ENCODE peak calls at places on chromosomes 13 and 19, in four cellular contexts. C, B, A and M are unnamed samples.

GRCh38 chr19:4592445-4592844 is 33.0 kb upstream of the SEMA6B start:
- DNase-seq in C (no peak), B (no peak), A (no peak), M (no peak)

GRCh38 chr19:41309225-41310030 is 544 bp upstream of the CCDC97 start:
- DNase-seq in C (no peak), B (no peak), A (no peak), M (no peak)

GRCh38 chr13:112959701-112960542 is 9.1 kb upstream of the MCF2L start:
- DNase-seq in C (no peak), B (peak), A (no peak), M (no peak)

GRCh38 chr19:47414469-47414868 is 4.9 kb downstream of the MEIS3 start:
- DNase-seq in C (no peak), B (no peak), A (no peak), M (no peak)

GRCh38 chr19:55091955-55092354 is 16.3 kb downstream of the EPS8L1 start:
- DNase-seq in C (no peak), B (no peak), A (no peak), M (no peak)

GRCh38 chr19:48770223-48770622 is 14.9 kb downstream of the FGF21 start:
- DNase-seq in C (peak), B (no peak), A (no peak), M (no peak)

GRCh38 chr19:37933965-37934364 is 27.0 kb downstream of the SIPA1L3 start:
- DNase-seq in C (peak), B (no peak), A (no peak), M (no peak)

GRCh38 chr19:1064661-1065605 is 2.0 kb upstream of the ARHGAP45 start:
- DNase-seq in C (peak), B (no peak), A (peak), M (no peak)

GRCh38 chr13:51607165-51607564 is 22.9 kb downstream of the WDFY2 start:
- DNase-seq in C (no peak), B (no peak), A (no peak), M (no peak)

GRCh38 chr13:112783946-112784500 is 94.2 kb downstream of the ATP11A start:
- DNase-seq in C (no peak), B (no peak), A (peak), M (no peak)

GRCh38 chr19:54661846-54662489 is 817 bp upstream of the LILRB4 start:
- DNase-seq in C (no peak), B (no peak), A (no peak), M (no peak)

GRCh38 chr19:11242864-11243797 is 3.7 kb downstream of the ANGPTL8 start:
- DNase-seq in C (peak), B (peak), A (peak), M (no peak)

GRCh38 chr19:46972301-46972700 is 47.3 kb upstream of the NPAS1 start:
- DNase-seq in C (no peak), B (no peak), A (no peak), M (no peak)

GRCh38 chr19:18419195-18419698 is at the start of gene SSBP4:
- DNase-seq in C (peak), B (no peak), A (peak), M (no peak)

GRCh38 chr13:99265162-99265822 is 7.1 kb upstream of the GPR18 start:
- DNase-seq in C (no peak), B (no peak), A (no peak), M (no peak)

GRCh38 chr13:34522818-34523217 is 419.3 kb upstream of the NBEA start:
- DNase-seq in C (no peak), B (no peak), A (no peak), M (no peak)

GRCh38 chr19:33677745-33678426 is 56.1 kb downstream of the CHST8 start:
- DNase-seq in C (peak), B (peak), A (no peak), M (no peak)

GRCh38 chr19:38401148-38401547 is 1.7 kb upstream of the FAM98C start:
- DNase-seq in C (no peak), B (no peak), A (no peak), M (no peak)

DNA sequence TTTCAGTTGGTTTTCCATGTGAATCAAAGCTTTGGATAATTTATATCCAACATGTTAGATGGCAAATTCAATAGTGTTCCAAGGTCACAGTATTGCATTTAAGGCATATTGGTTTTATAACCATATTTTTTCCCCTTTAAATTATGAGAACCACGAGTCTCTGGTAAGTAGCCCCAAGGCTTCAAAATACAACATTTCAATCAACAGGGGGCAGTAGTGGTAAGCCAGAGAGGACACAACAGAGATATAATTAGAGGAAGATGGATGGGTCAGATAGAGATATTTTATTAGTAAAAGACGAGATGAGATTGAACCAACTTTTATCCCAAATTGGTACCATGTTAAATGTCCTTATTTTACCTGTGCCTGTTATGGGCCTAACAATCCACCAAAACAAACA is 53.1 kb downstream of the KL start:
- DNase-seq in C (no peak), B (no peak), A (no peak), M (no peak)
- H3K27ac ChIP-seq in C (no peak), B (no peak), A (no peak), M (no peak)

GRCh38 chr13:21061077-21061945 is at the start of gene LATS2:
- DNase-seq in C (peak), B (peak), A (peak), M (peak)
- H3K27ac ChIP-seq in C (peak), B (peak), A (no peak), M (peak)

GRCh38 chr13:32150794-32151193 is 119.2 kb downstream of the FRY start:
- DNase-seq in C (no peak), B (peak), A (no peak), M (no peak)
- H3K27ac ChIP-seq in C (no peak), B (peak), A (no peak), M (no peak)

GRCh38 chr19:16366056-16366432 is 41.4 kb downstream of the KLF2 start:
- DNase-seq in C (no peak), B (no peak), A (peak), M (no peak)
- H3K27ac ChIP-seq in C (no peak), B (no peak), A (peak), M (no peak)

DNA sequence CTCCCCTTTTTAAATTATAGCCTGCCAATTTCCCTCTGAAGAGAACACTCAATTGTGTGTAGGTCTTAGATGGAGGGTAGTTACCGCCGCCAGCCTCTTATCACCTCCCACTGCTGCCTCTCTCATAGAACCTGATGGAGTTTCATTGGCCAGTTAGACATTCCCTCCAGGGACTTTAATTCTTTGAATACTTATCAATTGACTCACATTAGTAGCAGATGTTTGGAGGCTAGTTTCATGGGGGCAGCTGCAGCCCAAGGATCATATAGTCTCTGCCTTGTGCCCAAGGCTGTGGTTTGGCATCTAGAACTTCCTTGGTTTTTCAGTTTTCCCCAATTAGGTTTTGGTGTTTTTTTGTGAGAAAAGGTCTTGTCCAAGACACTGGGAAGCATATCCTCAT is 318.9 kb upstream of the HTR2A start:
- DNase-seq in C (peak), B (no peak), A (no peak), M (no peak)
- H3K27ac ChIP-seq in C (no peak), B (no peak), A (no peak), M (peak)

DNA sequence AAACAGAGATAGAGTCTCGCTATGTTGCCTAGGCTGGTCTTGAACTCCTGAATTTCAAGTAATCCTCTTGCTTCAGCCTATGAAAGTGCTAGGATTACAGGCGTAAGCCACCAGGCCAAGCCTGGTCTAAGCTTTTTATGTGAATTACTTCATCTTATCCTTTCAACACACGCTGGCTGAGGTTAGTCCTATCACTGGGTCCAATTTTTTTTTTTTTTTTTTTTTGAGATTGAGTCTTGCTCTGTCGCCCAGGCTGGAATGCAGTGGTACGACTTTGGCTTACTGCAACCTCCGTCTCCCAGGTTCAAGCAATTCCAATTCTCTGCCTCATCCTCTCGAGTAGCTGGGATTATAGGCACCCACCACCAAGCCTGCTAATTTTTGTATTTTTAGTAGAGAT is 10.4 kb downstream of the MYO1F start:
- DNase-seq in C (no peak), B (no peak), A (no peak), M (no peak)
- H3K27ac ChIP-seq in C (no peak), B (no peak), A (no peak), M (no peak)